ENCODE peak calls at places on chromosome 21, in five cellular contexts. S is psoas muscle, U is fibroblast of pulmonary artery, I is spleen, L is mesothelial cell of epicardium. Z is an unnamed sample.

GRCh38 chr21:14383596-14384210 is 757 bp upstream of the HSPA13 start:
- DNase-seq in S (no peak), U (peak), I (no peak), L (peak), Z (no peak)

GRCh38 chr21:36120304-36120902 is 14.5 kb upstream of the CBR3 start:
- DNase-seq in S (peak), U (no peak), I (no peak), L (no peak), Z (no peak)

GRCh38 chr21:39136711-39137110 is 46.5 kb downstream of the PSMG1 start:
- DNase-seq in S (no peak), U (no peak), I (no peak), L (no peak), Z (no peak)

GRCh38 chr21:34790341-34790740 is 121.5 kb downstream of the CLIC6 start:
- DNase-seq in S (no peak), U (no peak), I (no peak), L (no peak), Z (no peak)

GRCh38 chr21:27885296-27885711 is 918.4 kb upstream of the ADAMTS5 start:
- DNase-seq in S (peak), U (no peak), I (peak), L (no peak), Z (no peak)

GRCh38 chr21:36909901-36910561 is 56.4 kb downstream of the HLCS start:
- DNase-seq in S (no peak), U (peak), I (no peak), L (no peak), Z (no peak)

GRCh38 chr21:35139382-35139715 is 90.2 kb upstream of the RUNX1 start:
- DNase-seq in S (no peak), U (no peak), I (no peak), L (no peak), Z (no peak)

GRCh38 chr21:34526618-34527290 is 14.7 kb upstream of the KCNE1 start:
- DNase-seq in S (peak), U (peak), I (no peak), L (no peak), Z (no peak)

GRCh38 chr21:34693192-34693810 is 24.5 kb downstream of the CLIC6 start:
- DNase-seq in S (no peak), U (peak), I (no peak), L (no peak), Z (no peak)

GRCh38 chr21:20451051-20451450 is 547.2 kb upstream of the NCAM2 start:
- DNase-seq in S (no peak), U (no peak), I (no peak), L (no peak), Z (no peak)

GRCh38 chr21:37503848-37504467 is 137.4 kb downstream of the DYRK1A start:
- DNase-seq in S (no peak), U (peak), I (no peak), L (no peak), Z (no peak)

GRCh38 chr21:26388731-26389231 is 184.3 kb downstream of the CYYR1 start:
- DNase-seq in S (no peak), U (peak), I (no peak), L (no peak), Z (no peak)

GRCh38 chr21:37237346-37237745 is 29.8 kb downstream of the VPS26C start:
- DNase-seq in S (no peak), U (no peak), I (no peak), L (no peak), Z (no peak)

GRCh38 chr21:14744368-14744767 is 198.3 kb upstream of the SAMSN1 start:
- DNase-seq in S (no peak), U (no peak), I (no peak), L (no peak), Z (no peak)

GRCh38 chr21:30207252-30207579 is 8.7 kb downstream of the CLDN8 start:
- DNase-seq in S (no peak), U (no peak), I (no peak), L (no peak), Z (no peak)

GRCh38 chr21:29316029-29316742 is 17.5 kb downstream of the BACH1 start:
- DNase-seq in S (no peak), U (no peak), I (no peak), L (no peak), Z (no peak)

GRCh38 chr21:35779690-35780570 is 280.4 kb downstream of the SETD4 start:
- DNase-seq in S (no peak), U (peak), I (no peak), L (no peak), Z (no peak)

DNA sequence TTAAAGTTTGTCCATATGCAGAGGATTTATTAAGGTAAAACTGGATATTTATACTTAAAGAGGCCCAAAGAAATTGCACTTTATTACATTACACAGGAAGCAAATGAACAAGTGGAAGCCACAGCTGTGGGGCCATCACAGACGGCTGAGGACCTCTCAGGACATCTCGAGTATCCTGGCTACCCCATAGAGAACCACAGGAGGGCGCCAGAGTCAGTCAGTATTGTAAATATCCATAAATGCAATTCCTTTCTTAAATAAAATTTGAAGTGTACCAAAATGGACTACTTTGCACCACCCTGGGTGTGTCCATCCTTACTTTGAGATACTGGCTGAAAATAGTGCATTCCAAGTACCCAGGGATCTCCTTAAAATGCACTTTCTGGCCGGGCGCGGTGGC is 257.2 kb downstream of the MRPL39 start:
- DNase-seq in S (no peak), U (peak), I (no peak), L (no peak), Z (no peak)
- TF ChIP-seq CTCF in S (no peak), U (peak), I (no peak), L (no peak), Z (no peak)

DNA sequence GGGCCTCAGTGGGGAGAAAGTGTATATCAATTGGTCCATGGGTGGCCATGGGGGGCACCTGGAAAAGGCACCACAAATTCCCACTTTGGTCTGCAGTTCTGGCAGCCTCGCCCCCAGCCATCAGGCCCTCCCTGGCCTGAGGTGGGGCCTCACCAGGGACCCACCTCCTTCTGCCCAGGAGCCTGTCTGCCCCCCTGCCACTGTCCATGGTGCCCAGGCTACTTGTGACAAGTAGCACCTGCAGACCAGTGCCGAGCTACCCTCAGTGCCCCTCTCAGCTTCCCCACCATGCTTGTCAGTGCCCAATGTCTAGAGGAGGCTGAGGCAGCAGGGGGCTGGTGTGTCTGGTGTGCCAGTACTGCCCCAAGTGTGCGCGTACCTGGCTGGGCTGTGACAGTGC is 87.1 kb upstream of the PAXBP1 start:
- DNase-seq in S (no peak), U (no peak), I (no peak), L (no peak), Z (no peak)
- TF ChIP-seq CTCF in S (no peak), U (no peak), I (no peak), L (no peak), Z (no peak)

GRCh38 chr21:45225741-45226327 is 61.9 kb downstream of the POFUT2 start:
- DNase-seq in S (no peak), U (no peak), I (no peak), L (no peak), Z (no peak)

GRCh38 chr21:45228171-45228641 is 59.5 kb downstream of the POFUT2 start:
- DNase-seq in S (no peak), U (peak), I (no peak), L (no peak), Z (peak)

GRCh38 chr21:45226540-45227326 is 61.0 kb downstream of the POFUT2 start:
- DNase-seq in S (no peak), U (no peak), I (no peak), L (no peak), Z (peak)

GRCh38 chr21:45228656-45229240 is 58.9 kb downstream of the POFUT2 start:
- DNase-seq in S (no peak), U (no peak), I (no peak), L (no peak), Z (no peak)

DNA sequence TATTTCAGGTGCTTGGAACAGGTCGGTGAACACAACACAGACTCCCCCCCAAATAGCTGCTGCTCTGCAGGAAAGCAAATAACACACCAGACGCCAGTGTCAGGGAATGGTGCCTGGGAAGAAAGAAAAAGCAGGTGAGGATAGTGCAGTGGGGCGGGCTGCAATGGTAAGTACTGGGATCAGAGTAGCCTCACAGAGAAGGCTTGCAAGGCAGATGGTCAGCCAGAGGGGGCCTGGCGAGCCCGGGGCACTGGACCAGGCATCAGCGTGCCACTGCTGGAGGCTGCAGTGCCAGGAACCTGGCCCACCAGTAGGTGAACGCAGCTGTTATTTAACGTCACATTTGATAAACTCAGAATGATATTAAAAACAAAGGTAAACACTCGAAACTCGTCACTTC is 60.0 kb downstream of the POFUT2 start:
- DNase-seq in S (no peak), U (no peak), I (no peak), L (no peak), Z (no peak)
- TF ChIP-seq CTCF in S (no peak), U (peak), I (no peak), L (no peak), Z (no peak)

GRCh38 chr21:32356874-32357395 is 35.9 kb downstream of the URB1 start:
- DNase-seq in S (no peak), U (no peak), I (no peak), L (no peak), Z (no peak)

GRCh38 chr21:32360401-32360981 is 32.3 kb downstream of the URB1 start:
- DNase-seq in S (no peak), U (no peak), I (no peak), L (no peak), Z (no peak)

GRCh38 chr21:32364801-32365200 is 28.0 kb downstream of the URB1 start:
- DNase-seq in S (no peak), U (no peak), I (no peak), L (no peak), Z (no peak)

GRCh38 chr21:32364387-32364786 is 28.4 kb downstream of the URB1 start:
- DNase-seq in S (no peak), U (no peak), I (no peak), L (no peak), Z (no peak)

GRCh38 chr21:32359719-32360260 is 33.0 kb downstream of the URB1 start:
- DNase-seq in S (no peak), U (peak), I (no peak), L (no peak), Z (no peak)
- TF ChIP-seq CTCF in S (no peak), U (peak), I (no peak), L (no peak), Z (no peak)

DNA sequence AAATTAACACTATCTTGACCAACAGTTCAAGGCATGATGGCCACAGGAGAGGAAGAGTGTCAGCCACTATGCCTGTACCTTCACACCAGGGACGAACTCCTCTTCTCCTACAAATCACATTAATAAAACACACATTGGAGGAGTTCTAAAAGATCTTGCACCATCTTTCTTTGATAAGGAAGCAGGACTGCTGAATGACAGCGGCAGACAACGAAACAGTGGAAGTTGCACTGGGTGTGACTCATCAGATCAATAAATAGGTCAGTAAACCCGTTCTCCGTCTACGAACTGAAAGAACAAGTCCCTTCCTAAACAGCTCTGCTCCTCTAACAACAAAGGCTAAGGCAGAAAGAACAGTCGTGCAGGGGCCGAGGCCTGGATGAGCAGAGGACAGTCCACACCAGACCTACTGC is 23.1 kb downstream of the UBE2G2 start:
- DNase-seq in S (no peak), U (no peak), I (no peak), L (no peak), Z (no peak)
- TF ChIP-seq CTCF in S (no peak), U (no peak), I (no peak), L (no peak), Z (no peak)

GRCh38 chr21:41973861-41974751 is 20.3 kb upstream of the C2CD2 start:
- DNase-seq in S (no peak), U (peak), I (no peak), L (no peak), Z (no peak)
- TF ChIP-seq CTCF in S (no peak), U (peak), I (no peak), L (no peak), Z (no peak)

GRCh38 chr21:18705971-18706370 is 302.4 kb upstream of the TMPRSS15 start:
- DNase-seq in S (no peak), U (no peak), I (no peak), L (no peak), Z (no peak)

GRCh38 chr21:18716578-18717138 is 313.1 kb upstream of the TMPRSS15 start:
- DNase-seq in S (no peak), U (no peak), I (no peak), L (no peak), Z (no peak)

DNA sequence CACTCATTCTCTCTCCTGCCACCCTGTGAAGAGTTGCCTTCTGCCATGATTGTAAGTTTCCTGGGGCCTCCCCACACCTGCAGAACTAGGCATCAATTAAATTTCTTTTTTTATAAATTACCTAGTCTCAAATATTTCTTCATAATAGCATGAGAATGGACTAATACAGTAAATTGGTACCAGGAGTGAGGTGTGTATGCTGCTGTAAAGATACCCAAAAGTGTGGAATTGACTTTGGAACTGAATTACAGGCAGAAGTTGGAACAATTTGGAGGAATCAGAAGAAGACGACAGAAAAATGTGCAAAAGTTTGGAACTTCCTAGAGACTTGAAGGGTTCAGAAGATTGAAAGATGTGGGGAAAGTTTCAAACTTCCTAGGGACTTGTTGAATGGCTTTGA is 308.1 kb upstream of the TMPRSS15 start:
- DNase-seq in S (no peak), U (no peak), I (no peak), L (no peak), Z (no peak)
- TF ChIP-seq CTCF in S (no peak), U (no peak), I (no peak), L (no peak), Z (no peak)